ENCODE peak calls at places on chromosomes 3 and 15, in seven cellular contexts. Z is psoas muscle, H is GM06990, T is progenitor cell of endocrine pancreas, P is left ventricle myocardium inferior, L is cardiac muscle cell, C is MM.1S. M is an unnamed sample.

GRCh38 chr3:138833908-138834358 is 795 bp downstream of the PIK3CB start:
- DNase-seq in P (no peak), L (no peak), C (no peak), Z (peak; percentile 74), H (no peak), T (no peak), M (no peak)

GRCh38 chr3:30227571-30228301 is 378.7 kb upstream of the TGFBR2 start:
- DNase-seq in H (no peak), P (no peak), L (no peak), C (no peak), T (no peak), Z (no peak), M (no peak)

GRCh38 chr15:71781179-71781964 is 29.0 kb upstream of the NR2E3 start:
- DNase-seq in P (no peak), H (no peak), Z (no peak), T (no peak), L (no peak), C (no peak), M (no peak)

GRCh38 chr3:14234197-14235002 is 55.8 kb downstream of the LSM3 start:
- DNase-seq in L (no peak), H (no peak), Z (no peak), T (no peak), P (no peak), C (no peak), M (no peak)

GRCh38 chr3:111947179-111947727 is 31.6 kb upstream of the ABHD10 start:
- DNase-seq in H (no peak), P (no peak), L (no peak), Z (no peak), C (no peak), T (no peak), M (no peak)

GRCh38 chr3:177190701-177191100 is 6.6 kb downstream of the TBL1XR1 start:
- DNase-seq in T (no peak), C (no peak), Z (no peak), L (no peak), P (no peak), H (no peak), M (no peak)

GRCh38 chr3:185717121-185717520 is 107.7 kb downstream of the IGF2BP2 start:
- DNase-seq in Z (no peak), C (no peak), T (no peak), H (no peak), L (no peak), P (no peak), M (no peak)

GRCh38 chr3:115550285-115550741 is 73.0 kb upstream of the GAP43 start:
- DNase-seq in H (no peak), C (no peak), L (no peak), T (no peak), P (peak; percentile 27), Z (no peak), M (no peak)

GRCh38 chr3:172341482-172342059 is 106.7 kb downstream of the GHSR start:
- DNase-seq in C (peak; percentile 80), H (peak; percentile 17), P (no peak), T (no peak), Z (no peak), L (peak; percentile 69), M (no peak)

GRCh38 chr3:190008432-190008831 is 112.3 kb downstream of the P3H2 start:
- DNase-seq in T (no peak), L (peak; percentile 56), C (no peak), Z (no peak), H (no peak), P (no peak), M (no peak)

GRCh38 chr3:190003730-190004129 is 117.0 kb downstream of the P3H2 start:
- DNase-seq in H (no peak), C (no peak), L (no peak), T (no peak), Z (no peak), P (no peak), M (no peak)

GRCh38 chr3:190005343-190006113 is 115.2 kb downstream of the P3H2 start:
- DNase-seq in P (no peak), T (no peak), L (no peak), Z (no peak), H (no peak), C (no peak), M (no peak)

GRCh38 chr3:190001426-190001825 is 119.3 kb downstream of the P3H2 start:
- DNase-seq in T (no peak), L (no peak), C (no peak), Z (no peak), H (no peak), P (no peak), M (no peak)

GRCh38 chr3:190004656-190005055 is 116.0 kb downstream of the P3H2 start:
- DNase-seq in P (no peak), C (no peak), H (no peak), Z (no peak), T (no peak), L (no peak), M (no peak)
- TF ChIP-seq CTCF in P (no peak), C (no peak), H (no peak), Z (no peak), T (no peak), L (no peak), M (no peak)

GRCh38 chr3:134932035-134932434 is 137.0 kb downstream of the EPHB1 start:
- DNase-seq in P (no peak), H (no peak), L (no peak), T (no peak), Z (no peak), C (no peak), M (no peak)
- TF ChIP-seq CTCF in P (no peak), H (no peak), L (no peak), T (no peak), Z (no peak), C (no peak), M (no peak)

GRCh38 chr15:77553257-77553656 is 79.5 kb downstream of the LINGO1 start:
- DNase-seq in P (no peak), C (no peak), L (no peak), Z (no peak), H (no peak), T (no peak), M (no peak)
- TF ChIP-seq CTCF in P (no peak), C (no peak), L (no peak), Z (no peak), H (no peak), T (no peak), M (no peak)

GRCh38 chr15:82585072-82585471 is 44.8 kb upstream of the RPS17 start:
- DNase-seq in T (no peak), Z (no peak), H (no peak), P (no peak), L (peak; percentile 17), C (no peak), M (no peak)
- TF ChIP-seq CTCF in T (no peak), Z (no peak), H (no peak), P (no peak), L (peak; percentile 32), C (no peak), M (no peak)

GRCh38 chr3:1103525-1103924 is 10.7 kb downstream of the CNTN6 start:
- DNase-seq in T (no peak), H (no peak), L (no peak), C (no peak), P (no peak), Z (no peak), M (no peak)
- TF ChIP-seq CTCF in T (peak; percentile 30), H (no peak), L (no peak), C (no peak), P (no peak), Z (no peak), M (no peak)

GRCh38 chr3:182382112-182382857 is 411.0 kb upstream of the ATP11B start:
- DNase-seq in L (no peak), H (no peak), C (peak; percentile 92), P (no peak), T (no peak), Z (no peak), M (no peak)
- TF ChIP-seq CTCF in L (no peak), H (no peak), C (no peak), P (no peak), T (no peak), Z (no peak), M (no peak)

GRCh38 chr3:170899455-170899854 is 9.0 kb downstream of the EIF5A2 start:
- DNase-seq in C (no peak), P (no peak), Z (no peak), H (no peak), L (no peak), T (no peak), M (no peak)

GRCh38 chr3:170897978-170898377 is 10.5 kb downstream of the EIF5A2 start:
- DNase-seq in T (no peak), L (no peak), C (no peak), Z (no peak), H (no peak), P (no peak), M (no peak)

GRCh38 chr3:170893894-170894293 is 14.5 kb downstream of the EIF5A2 start:
- DNase-seq in H (no peak), Z (no peak), C (no peak), T (no peak), P (no peak), L (no peak), M (no peak)

DNA sequence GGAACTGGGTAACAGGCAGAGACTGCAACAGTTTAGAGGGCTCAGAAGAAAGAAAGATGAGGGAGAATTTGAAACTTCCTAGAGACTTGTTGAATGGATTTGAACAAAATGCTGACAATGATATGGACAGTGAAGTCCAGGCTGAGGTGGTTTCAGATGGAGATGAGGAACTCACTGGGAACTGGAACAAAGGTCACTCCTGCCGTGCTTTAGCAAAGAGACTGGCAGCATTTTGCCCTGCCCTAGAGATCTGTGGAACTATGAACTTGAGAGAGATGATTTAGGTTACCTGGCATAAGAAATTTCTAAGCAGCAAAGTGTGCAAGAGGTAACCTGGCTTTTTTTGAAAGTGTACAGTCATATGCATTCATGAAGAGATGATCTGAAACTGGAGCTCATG is 11.7 kb downstream of the EIF5A2 start:
- DNase-seq in P (no peak), C (no peak), H (no peak), Z (no peak), T (no peak), L (no peak), M (no peak)
- TF ChIP-seq CTCF in P (no peak), C (no peak), H (no peak), Z (no peak), T (no peak), L (no peak), M (no peak)

DNA sequence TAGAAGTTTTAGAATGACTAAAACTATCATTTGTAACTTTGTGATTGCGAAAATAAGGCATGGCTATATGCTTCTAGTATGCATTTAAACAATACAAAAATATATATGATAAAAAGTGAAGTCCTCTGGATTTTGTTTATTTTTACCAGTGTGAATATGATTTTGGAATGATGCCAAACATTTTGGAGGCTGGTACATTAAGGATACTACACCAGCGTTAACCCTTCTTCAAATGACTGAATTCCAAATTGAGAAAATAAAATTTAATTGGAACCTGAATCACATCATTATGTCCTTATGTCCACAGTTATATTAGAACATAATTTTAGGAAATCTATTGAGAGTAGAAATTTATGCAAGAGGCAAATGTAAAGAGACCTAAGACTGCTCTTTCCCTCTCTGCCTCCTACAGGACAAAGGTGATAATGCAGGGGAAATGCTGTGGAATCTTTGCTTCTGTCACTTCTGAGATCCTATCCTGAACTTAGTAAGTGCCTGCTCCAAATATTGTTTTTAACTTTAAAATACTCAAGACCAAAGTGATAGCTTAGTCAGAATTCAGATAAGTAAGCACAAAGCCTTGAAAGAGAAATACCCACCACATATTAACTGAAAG is 121.1 kb upstream of the NANOGP8 start:
- DNase-seq in Z (no peak), P (no peak), L (no peak), T (no peak), H (no peak), C (peak; percentile 36), M (no peak)
- TF ChIP-seq CTCF in Z (no peak), P (no peak), L (peak; percentile 42), T (peak; percentile 38), H (peak; percentile 69), C (peak; percentile 67), M (peak; percentile 65)

GRCh38 chr3:184241447-184242296 is 7.1 kb downstream of the ALG3 start:
- DNase-seq in H (no peak), T (no peak), L (peak; percentile 45), C (no peak), Z (peak; percentile 66), P (peak; percentile 45), M (no peak)
- TF ChIP-seq CTCF in H (peak; percentile 22), T (peak; percentile 49), L (peak; percentile 58), C (no peak), Z (peak; percentile 47), P (peak; percentile 65), M (peak; percentile 17)